ENCODE peak calls at places on chromosomes 4 and X, in five cellular contexts. E is K562, T is fibroblast of lung, Y is HepG2, V is Karpas-422. A is an unnamed sample. For H3K4me1, the result is how much of the 10 kb centered on the place peaks cover.

GRCh38 chrX:150269613-150270254 is 93.4 kb upstream of the MAMLD1 start:
- DNase-seq in T (peak), E (no peak), Y (peak), V (no peak), A (no peak)

GRCh38 chrX:48616575-48616974 is 19.3 kb downstream of the WDR13 start:
- DNase-seq in E (no peak), V (no peak), T (no peak), Y (no peak), A (no peak)

GRCh38 chr4:92387459-92388069 is 83.8 kb downstream of the GRID2 start:
- DNase-seq in Y (peak), V (peak), T (peak), E (peak), A (peak)

GRCh38 chr4:3025881-3026280 is 48.5 kb downstream of the HTT-AS start:
- DNase-seq in T (no peak), E (no peak), Y (no peak), V (no peak), A (no peak)

GRCh38 chrX:18676470-18676869 is 4.6 kb upstream of the RS1 start:
- DNase-seq in Y (peak), T (peak), V (no peak), E (peak), A (no peak)

GRCh38 chr4:174631901-174632758 is 109.8 kb upstream of the HPGD start:
- DNase-seq in E (peak), T (peak), Y (peak), V (peak), A (peak)

GRCh38 chr4:7430368-7430964 is 4.3 kb downstream of the PSAPL1 start:
- DNase-seq in T (no peak), Y (no peak), E (no peak), V (no peak), A (peak)

GRCh38 chrX:2484721-2485459 is 15.9 kb downstream of the DHRSX start:
- DNase-seq in E (no peak), T (peak), Y (no peak), V (no peak), A (no peak)

GRCh38 chr4:181046809-181047208 is 1196.4 kb upstream of the TENM3 start:
- DNase-seq in Y (no peak), E (no peak), V (no peak), T (no peak), A (no peak)

GRCh38 chr4:134777626-134778025 is 576.0 kb upstream of the PABPC4L start:
- DNase-seq in T (peak), Y (no peak), V (no peak), E (no peak), A (peak)

GRCh38 chr4:1251773-1252066 is 2.8 kb upstream of the CTBP1 start:
- DNase-seq in V (no peak), E (no peak), T (no peak), Y (no peak), A (no peak)
- H3K4me1 ChIP-seq in V (under half), E (under half), T (under half), Y (under half), A (under half)

GRCh38 chr4:25817059-25817681 is 45.6 kb downstream of the SEL1L3 start:
- DNase-seq in E (no peak), Y (no peak), T (peak), V (no peak), A (no peak)
- H3K4me2 ChIP-seq in E (no peak), Y (no peak), T (peak), V (no peak), A (no peak)

DNA sequence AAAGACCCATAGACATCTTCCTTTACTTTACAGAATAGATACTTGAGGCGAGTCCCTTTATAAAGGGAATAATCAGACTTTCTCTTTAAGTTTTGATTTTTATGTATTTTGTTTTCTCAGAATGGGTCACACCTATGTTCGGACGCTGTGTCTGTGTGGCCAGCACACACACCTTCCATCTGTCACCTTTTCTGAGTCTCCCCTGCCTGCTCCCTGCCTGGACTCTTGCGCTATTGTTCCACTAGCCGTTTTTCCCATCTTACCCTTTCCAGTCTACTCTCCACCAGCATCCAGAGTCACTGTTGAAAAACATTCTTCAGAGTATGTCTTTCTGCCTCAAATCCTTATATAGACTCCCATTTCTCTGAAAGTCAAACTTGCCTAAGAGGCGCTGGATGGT is 236.1 kb downstream of the MAML3 start:
- DNase-seq in V (no peak), E (no peak), T (no peak), Y (no peak), A (no peak)
- H3K4me1 ChIP-seq in V (half or more), E (under half), T (under half), Y (half or more), A (under half)

GRCh38 chrX:154780968-154781367 is 18.3 kb downstream of the DKC1 start:
- DNase-seq in Y (no peak), V (no peak), E (no peak), T (no peak), A (no peak)

GRCh38 chrX:154785711-154786110 is 19.6 kb downstream of the MPP1 start:
- DNase-seq in E (no peak), T (no peak), Y (no peak), V (no peak), A (no peak)

GRCh38 chrX:154779261-154779660 is 16.6 kb downstream of the DKC1 start:
- DNase-seq in T (peak), Y (no peak), E (no peak), V (no peak), A (no peak)

GRCh38 chrX:154784149-154784985 is 20.9 kb downstream of the MPP1 start:
- DNase-seq in V (no peak), T (no peak), Y (no peak), E (no peak), A (no peak)
- H3K4me2 ChIP-seq in V (peak), T (no peak), Y (no peak), E (peak), A (no peak)

GRCh38 chr4:16893141-16893571 is 5.3 kb downstream of the LDB2 start:
- DNase-seq in Y (no peak), E (no peak), V (no peak), T (peak), A (no peak)
- H3K4me1 ChIP-seq in Y (under half), E (under half), V (under half), T (under half), A (under half)

DNA sequence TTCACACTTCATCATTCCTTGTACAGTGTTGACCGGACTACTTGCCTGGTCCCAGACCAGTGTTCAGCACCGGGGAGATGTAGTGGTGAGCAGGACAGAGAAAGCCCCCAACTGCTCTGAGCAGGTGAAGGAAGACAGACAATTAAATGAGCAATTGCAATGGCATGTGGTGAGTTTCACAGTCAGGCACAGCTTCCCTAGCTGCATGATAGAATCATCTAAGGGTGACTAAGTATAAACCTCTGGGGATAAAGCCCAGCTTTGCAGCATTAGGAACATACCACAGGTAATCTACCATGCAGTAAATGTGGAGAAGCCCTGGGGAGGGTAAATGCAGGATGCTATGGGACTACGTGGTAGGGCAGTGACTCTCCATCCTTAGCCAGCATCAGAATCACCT is 47.8 kb downstream of the TMA16 start:
- DNase-seq in E (no peak), Y (no peak), T (peak), V (no peak), A (no peak)
- H3K4me2 ChIP-seq in E (no peak), Y (no peak), T (no peak), V (no peak), A (no peak)

A was measured in HCT116.